ENCODE peak calls at places on chromosomes 11 and 22, in ten cellular contexts. G is fibroblast of the aortic adventitia, E is heart right ventricle, H is AG09309, F is A673, K is H9, C is tibial nerve, R is left ventricle myocardium inferior, Q is foreskin fibroblast, L is body of pancreas. W is an unnamed sample.

GRCh38 chr22:34847072-34847471 is 218.9 kb upstream of the ISX start:
- DNase-seq in G (no peak), E (no peak), H (no peak), F (no peak), K (no peak), C (no peak), R (no peak), Q (no peak), L (no peak), W (no peak)

GRCh38 chr11:35144811-35145210 is 5.8 kb downstream of the CD44 start:
- DNase-seq in G (peak), E (no peak), H (no peak), F (no peak), K (no peak), C (no peak), R (no peak), Q (no peak), L (no peak), W (no peak)

GRCh38 chr11:3107608-3108182 is 50.5 kb upstream of the CARS1 start:
- DNase-seq in G (no peak), E (no peak), H (no peak), F (no peak), K (peak), C (peak), R (no peak), Q (no peak), L (peak), W (no peak)

GRCh38 chr11:134040386-134041297 is 28.2 kb upstream of the JAM3 start:
- DNase-seq in G (no peak), E (no peak), H (no peak), F (no peak), K (no peak), C (no peak), R (no peak), Q (no peak), L (no peak), W (no peak)

GRCh38 chr11:13110929-13111812 is 102.1 kb downstream of the RASSF10 start:
- DNase-seq in G (peak), E (peak), H (no peak), F (no peak), K (no peak), C (no peak), R (peak), Q (no peak), L (no peak), W (no peak)

GRCh38 chr11:73570415-73571114 is 27.3 kb downstream of the FAM168A start:
- DNase-seq in G (peak), E (no peak), H (no peak), F (no peak), K (no peak), C (no peak), R (no peak), Q (peak), L (no peak), W (no peak)

GRCh38 chr22:23365961-23366360 is 185.7 kb downstream of the BCR start:
- DNase-seq in G (no peak), E (no peak), H (no peak), F (no peak), K (no peak), C (no peak), R (no peak), Q (no peak), L (no peak), W (no peak)

GRCh38 chr22:43006753-43007152 is 8.2 kb downstream of the PACSIN2 start:
- DNase-seq in G (no peak), E (no peak), H (no peak), F (no peak), K (no peak), C (no peak), R (no peak), Q (no peak), L (no peak), W (no peak)

GRCh38 chr11:88250566-88251080 is 75.4 kb upstream of the RAB38 start:
- DNase-seq in G (peak), E (no peak), H (no peak), F (no peak), K (no peak), C (no peak), R (no peak), Q (no peak), L (no peak), W (no peak)

GRCh38 chr11:108069947-108070346 is 51.4 kb upstream of the ACAT1 start:
- DNase-seq in G (peak), E (no peak), H (peak), F (peak), K (no peak), C (no peak), R (no peak), Q (peak), L (no peak), W (peak)

GRCh38 chr22:37282385-37282677 is at the start of gene CYTH4:
- DNase-seq in G (no peak), E (peak), H (no peak), F (no peak), K (no peak), C (no peak), R (peak), Q (no peak), L (no peak), W (peak)

GRCh38 chr11:79486239-79486984 is 45.6 kb upstream of the TENM4 start:
- DNase-seq in G (no peak), E (no peak), H (no peak), F (no peak), K (no peak), C (no peak), R (no peak), Q (no peak), L (no peak), W (no peak)

GRCh38 chr22:29209624-29209929 is 3.9 kb downstream of the EMID1 start:
- DNase-seq in G (no peak), E (no peak), H (no peak), F (no peak), K (peak), C (no peak), R (no peak), Q (no peak), L (no peak), W (no peak)

GRCh38 chr11:2435288-2436012 is 8.9 kb downstream of the TRPM5 start:
- DNase-seq in G (no peak), E (no peak), H (no peak), F (no peak), K (no peak), C (no peak), R (no peak), Q (no peak), L (no peak), W (no peak)

GRCh38 chr22:48908547-48908946 is 919.1 kb downstream of the BRD1 start:
- DNase-seq in G (no peak), E (no peak), H (no peak), F (no peak), K (no peak), C (no peak), R (no peak), Q (no peak), L (no peak), W (no peak)

GRCh38 chr22:26852176-26852575 is 194.8 kb downstream of the MIAT start:
- DNase-seq in G (no peak), E (no peak), H (no peak), F (no peak), K (peak), C (no peak), R (no peak), Q (no peak), L (no peak), W (no peak)

GRCh38 chr11:14304601-14305000 is 54.4 kb downstream of the RRAS2 start:
- DNase-seq in G (no peak), E (no peak), H (no peak), F (no peak), K (no peak), C (no peak), R (no peak), Q (no peak), L (no peak), W (no peak)

GRCh38 chr22:25702571-25703167 is 39.3 kb upstream of the MYO18B start:
- DNase-seq in G (no peak), E (no peak), H (no peak), F (no peak), K (no peak), C (no peak), R (no peak), Q (no peak), L (no peak), W (peak)

GRCh38 chr22:50548046-50548912 is 2.6 kb downstream of the KLHDC7B start:
- DNase-seq in G (no peak), E (no peak), H (no peak), F (no peak), K (no peak), C (no peak), R (no peak), Q (no peak), L (peak), W (peak)

GRCh38 chr11:91966368-91966767 is 258.2 kb upstream of the FAT3 start:
- DNase-seq in G (no peak), E (no peak), H (no peak), F (no peak), K (no peak), C (no peak), R (no peak), Q (no peak), L (no peak), W (no peak)

GRCh38 chr11:11036185-11037161 is 178.6 kb upstream of the ZBED5 start:
- DNase-seq in G (peak), E (peak), H (peak), F (peak), K (peak), C (no peak), R (no peak), Q (peak), L (peak), W (peak)

GRCh38 chr11:46248270-46249102 is 29.0 kb upstream of the CREB3L1 start:
- DNase-seq in G (peak), E (no peak), H (peak), F (peak), K (peak), C (no peak), R (no peak), Q (peak), L (no peak), W (no peak)

GRCh38 chr11:101835465-101836063 is 79.2 kb upstream of the CEP126 start:
- DNase-seq in G (no peak), E (no peak), H (no peak), F (no peak), K (no peak), C (no peak), R (no peak), Q (no peak), L (no peak), W (no peak)

GRCh38 chr22:44805663-44806062 is 53.3 kb downstream of the ARHGAP8 start:
- DNase-seq in G (no peak), E (no peak), H (no peak), F (peak), K (no peak), C (no peak), R (no peak), Q (no peak), L (no peak), W (no peak)

GRCh38 chr22:42892156-42892555 is 35.1 kb upstream of the ARFGAP3 start:
- DNase-seq in G (no peak), E (no peak), H (no peak), F (no peak), K (no peak), C (no peak), R (no peak), Q (no peak), L (no peak), W (no peak)

GRCh38 chr11:73387594-73388021 is 11.4 kb downstream of the RELT start:
- DNase-seq in G (no peak), E (no peak), H (no peak), F (no peak), K (no peak), C (no peak), R (no peak), Q (no peak), L (no peak), W (no peak)

GRCh38 chr22:22802346-22802970 is 85.2 kb upstream of the IGLL5 start:
- DNase-seq in G (no peak), E (no peak), H (no peak), F (peak), K (no peak), C (no peak), R (no peak), Q (no peak), L (no peak), W (peak)

GRCh38 chr11:98732947-98733346 is 287.8 kb upstream of the CNTN5 start:
- DNase-seq in G (no peak), E (no peak), H (no peak), F (no peak), K (no peak), C (no peak), R (no peak), Q (no peak), L (no peak), W (no peak)

GRCh38 chr11:45450189-45450588 is 164.0 kb upstream of the SYT13 start:
- DNase-seq in G (peak), E (no peak), H (peak), F (no peak), K (no peak), C (no peak), R (no peak), Q (peak), L (no peak), W (no peak)

GRCh38 chr11:34755671-34756070 is 134.8 kb downstream of the EHF start:
- DNase-seq in G (no peak), E (no peak), H (no peak), F (peak), K (no peak), C (no peak), R (no peak), Q (no peak), L (no peak), W (no peak)

GRCh38 chr11:117170210-117170609 is 8.3 kb upstream of the SIDT2 start:
- DNase-seq in G (no peak), E (no peak), H (no peak), F (no peak), K (no peak), C (no peak), R (no peak), Q (no peak), L (no peak), W (no peak)

GRCh38 chr11:58861533-58861932 is 17.0 kb upstream of the GLYATL2 start:
- DNase-seq in G (no peak), E (no peak), H (no peak), F (no peak), K (no peak), C (no peak), R (no peak), Q (no peak), L (no peak), W (no peak)

GRCh38 chr11:58864335-58864734 is 19.8 kb upstream of the GLYATL2 start:
- DNase-seq in G (no peak), E (no peak), H (no peak), F (no peak), K (no peak), C (no peak), R (no peak), Q (no peak), L (no peak), W (no peak)

GRCh38 chr11:58867556-58867955 is 23.1 kb upstream of the GLYATL2 start:
- DNase-seq in G (no peak), E (no peak), H (no peak), F (no peak), K (no peak), C (no peak), R (no peak), Q (no peak), L (no peak), W (no peak)

GRCh38 chr11:58863697-58864096 is 19.2 kb upstream of the GLYATL2 start:
- DNase-seq in G (no peak), E (no peak), H (no peak), F (no peak), K (no peak), C (no peak), R (no peak), Q (no peak), L (no peak), W (no peak)

GRCh38 chr11:58866788-58867187 is 22.3 kb upstream of the GLYATL2 start:
- DNase-seq in G (peak), E (no peak), H (no peak), F (no peak), K (no peak), C (no peak), R (no peak), Q (no peak), L (no peak), W (no peak)
- TF ChIP-seq CTCF in G (no peak), E (no peak), H (no peak), F (no peak), K (no peak), C (no peak), R (no peak), Q (no peak), L (no peak), W (no peak)

GRCh38 chr11:68025047-68025446 is 5.4 kb upstream of the NDUFS8 start:
- DNase-seq in G (no peak), E (no peak), H (no peak), F (peak), K (no peak), C (no peak), R (no peak), Q (no peak), L (no peak), W (no peak)
- TF ChIP-seq CTCF in G (no peak), E (no peak), H (no peak), F (no peak), K (peak), C (no peak), R (no peak), Q (no peak), L (no peak), W (peak)

DNA sequence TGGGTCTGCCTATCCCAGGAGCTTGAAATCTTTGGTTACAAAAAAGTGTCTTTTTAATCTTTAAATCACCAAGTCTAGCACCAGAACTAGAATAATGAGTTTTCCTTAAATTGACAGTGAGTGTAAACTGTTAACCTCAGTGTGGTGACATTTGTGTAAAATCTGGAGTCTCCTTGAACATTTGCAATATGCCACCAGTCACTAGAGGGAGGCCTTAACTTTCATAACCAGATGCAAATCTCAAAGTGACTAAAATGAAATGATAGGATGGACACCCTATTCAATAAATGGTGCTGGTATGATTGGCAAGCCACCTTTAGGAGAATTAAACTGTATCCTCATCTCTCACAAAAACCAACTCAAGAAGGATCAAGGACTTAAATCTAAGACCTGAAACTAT is 8.3 kb upstream of the SCGB1D2 start:
- DNase-seq in G (no peak), E (no peak), H (no peak), F (no peak), K (no peak), C (no peak), R (no peak), Q (no peak), L (no peak), W (no peak)
- TF ChIP-seq CTCF in G (no peak), E (no peak), H (peak), F (peak), K (no peak), C (no peak), R (no peak), Q (no peak), L (no peak), W (peak)

GRCh38 chr11:60757231-60757800 is 649 bp downstream of the MS4A15 start:
- DNase-seq in G (no peak), E (no peak), H (no peak), F (no peak), K (no peak), C (no peak), R (no peak), Q (no peak), L (no peak), W (no peak)

GRCh38 chr11:60754887-60755286 is 1.8 kb upstream of the MS4A15 start:
- DNase-seq in G (no peak), E (no peak), H (no peak), F (no peak), K (no peak), C (no peak), R (no peak), Q (no peak), L (no peak), W (no peak)

GRCh38 chr11:60753309-60753708 is 3.4 kb upstream of the MS4A15 start:
- DNase-seq in G (no peak), E (no peak), H (no peak), F (no peak), K (no peak), C (no peak), R (no peak), Q (no peak), L (no peak), W (no peak)

GRCh38 chr11:60761436-60762190 is 4.9 kb downstream of the MS4A15 start:
- DNase-seq in G (no peak), E (no peak), H (no peak), F (no peak), K (no peak), C (no peak), R (no peak), Q (no peak), L (no peak), W (no peak)

GRCh38 chr11:60756307-60757032 is at the start of gene MS4A15:
- DNase-seq in G (peak), E (no peak), H (no peak), F (peak), K (peak), C (no peak), R (no peak), Q (no peak), L (peak), W (peak)
- TF ChIP-seq CTCF in G (peak), E (no peak), H (no peak), F (peak), K (peak), C (peak), R (no peak), Q (peak), L (peak), W (peak)

DNA sequence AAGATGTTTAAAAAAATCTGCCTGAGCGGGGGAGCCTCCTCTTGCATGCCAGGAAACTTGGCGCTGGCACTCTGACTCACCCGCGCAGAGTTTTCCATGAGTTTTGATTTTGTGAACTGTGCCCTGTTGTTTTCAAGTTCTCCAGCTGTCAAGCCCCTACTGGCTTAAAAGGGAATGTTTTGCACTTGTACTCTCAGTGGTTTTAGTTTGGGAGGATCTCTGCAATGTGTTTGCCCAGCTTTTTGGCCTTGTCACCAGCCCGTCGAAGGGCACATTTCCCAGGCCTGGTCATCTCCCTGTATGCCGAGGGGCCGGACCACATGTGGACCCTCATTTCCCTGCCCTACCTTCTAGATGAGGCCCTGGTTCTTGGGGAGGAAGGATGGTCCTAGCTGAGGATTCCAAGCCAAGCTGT is 12.2 kb downstream of the MRGPRF start:
- DNase-seq in G (peak), E (no peak), H (peak), F (peak), K (peak), C (peak), R (no peak), Q (peak), L (no peak), W (no peak)
- TF ChIP-seq CTCF in G (peak), E (peak), H (peak), F (peak), K (peak), C (peak), R (peak), Q (peak), L (peak), W (no peak)

DNA sequence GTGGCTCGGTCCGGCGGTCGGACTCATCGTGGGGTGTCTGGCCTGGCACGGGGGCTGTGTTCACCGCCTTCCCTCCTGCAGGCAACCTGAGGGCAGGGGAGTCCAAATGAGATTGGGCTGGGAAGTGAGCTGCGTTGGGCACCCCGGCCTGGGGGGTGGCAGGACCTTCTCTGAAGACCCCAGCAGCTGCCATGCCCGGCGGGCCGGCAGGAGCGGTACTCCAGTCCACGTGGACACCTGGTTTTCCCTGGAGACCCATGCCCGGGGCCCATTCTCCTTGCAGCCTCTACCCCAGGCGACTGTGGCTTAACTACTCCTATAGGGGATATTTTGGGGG is 24.5 kb downstream of the LRRC10B start:
- DNase-seq in G (no peak), E (no peak), H (no peak), F (no peak), K (no peak), C (no peak), R (no peak), Q (no peak), L (no peak), W (no peak)
- TF ChIP-seq CTCF in G (no peak), E (no peak), H (no peak), F (no peak), K (no peak), C (no peak), R (no peak), Q (no peak), L (no peak), W (no peak)

GRCh38 chr11:121163658-121164308 is 62.7 kb downstream of the TECTA start:
- DNase-seq in G (no peak), E (no peak), H (no peak), F (no peak), K (no peak), C (no peak), R (no peak), Q (no peak), L (no peak), W (no peak)
- TF ChIP-seq CTCF in G (no peak), E (no peak), H (no peak), F (no peak), K (no peak), C (no peak), R (no peak), Q (no peak), L (no peak), W (no peak)

W was measured in GM13977.